ENCODE peak calls at places on chromosomes 6 and 20, in five cellular contexts. F is omental fat pad; M is NCI-H1417; G is stimulated activated CD4-positive, alpha-beta T cell treated with anti-CD3 and anti-CD28 coated beads, Interleukin-1b, Interleukin-23, amount 100 ng/mL, for 4 hours; J is prostate gland. R is an unnamed sample.

GRCh38 chr6:111534366-111534765 is 51.3 kb upstream of the REV3L start:
- DNase-seq in J (peak; percentile 69), F (no peak), G (no peak), M (peak; percentile 37), R (no peak)

GRCh38 chr6:56311086-56311485 is 63.7 kb upstream of the COL21A1 start:
- DNase-seq in M (no peak), F (no peak), G (no peak), J (no peak), R (no peak)

GRCh38 chr6:15661815-15662245 is 998 bp downstream of the DTNBP1 start:
- DNase-seq in J (no peak), F (no peak), G (no peak), M (peak; percentile 86), R (no peak)

GRCh38 chr20:8876381-8876780 is 192.5 kb upstream of the PLCB4 start:
- DNase-seq in J (no peak), F (no peak), M (no peak), G (no peak), R (no peak)

GRCh38 chr6:152745509-152746171 is 5.0 kb upstream of the VIP start:
- DNase-seq in G (no peak), F (no peak), J (no peak), M (no peak), R (no peak)

GRCh38 chr6:163243083-163243482 is 171.4 kb upstream of the QKI start:
- DNase-seq in J (no peak), F (no peak), G (no peak), M (no peak), R (no peak)

GRCh38 chr6:13531956-13532355 is 42.4 kb upstream of the SIRT5 start:
- DNase-seq in F (no peak), G (no peak), M (no peak), J (no peak), R (no peak)

GRCh38 chr20:40293740-40294139 is 395.3 kb downstream of the MAFB start:
- DNase-seq in J (no peak), G (no peak), M (no peak), F (no peak), R (no peak)

GRCh38 chr6:61886608-61887259 is 399.3 kb downstream of the KHDRBS2 start:
- DNase-seq in M (peak; percentile 20), G (no peak), J (no peak), F (no peak), R (no peak)

GRCh38 chr6:97289332-97289731 is 6.3 kb upstream of the MMS22L start:
- DNase-seq in F (no peak), G (no peak), J (no peak), M (no peak), R (no peak)

GRCh38 chr20:58059145-58059544 is 169.3 kb downstream of the ANKRD60 start:
- DNase-seq in J (no peak), F (no peak), M (no peak), G (no peak), R (no peak)

GRCh38 chr6:56851541-56852248 is 103.2 kb upstream of the BEND6 start:
- DNase-seq in F (no peak), G (no peak), J (peak; percentile 18), M (peak; percentile 76), R (peak; percentile 67)

GRCh38 chr6:16252696-16253299 is 14.4 kb downstream of the GMPR start:
- DNase-seq in J (no peak), G (no peak), M (no peak), F (no peak), R (no peak)

GRCh38 chr6:21664263-21665081 is 70.9 kb downstream of the SOX4 start:
- DNase-seq in J (peak; percentile 20), F (no peak), G (no peak), M (peak; percentile 78), R (no peak)

GRCh38 chr6:144140859-144141258 is 9.5 kb upstream of the STX11 start:
- DNase-seq in J (no peak), F (no peak), M (no peak), G (no peak), R (no peak)

GRCh38 chr20:52569201-52569600 is 377.6 kb upstream of the ZFP64 start:
- DNase-seq in M (no peak), G (no peak), F (no peak), J (no peak), R (no peak)

GRCh38 chr20:34262488-34263288 is 21.5 kb downstream of the ASIP start:
- DNase-seq in M (no peak), G (no peak), F (no peak), J (no peak), R (no peak)

GRCh38 chr20:40892642-40893041 is 136.0 kb upstream of the TOP1 start:
- DNase-seq in G (no peak), F (no peak), J (peak; percentile 35), M (no peak), R (no peak)

GRCh38 chr6:13992417-13993055 is 67.8 kb downstream of the RNF182 start:
- DNase-seq in F (no peak), G (no peak), J (no peak), M (no peak), R (peak; percentile 2)

GRCh38 chr20:46199198-46199597 is 81.1 kb downstream of the CD40 start:
- DNase-seq in J (no peak), G (peak; percentile 5), F (no peak), M (no peak), R (no peak)

GRCh38 chr20:39190666-39191570 is 228.8 kb downstream of the DHX35 start:
- DNase-seq in J (no peak), F (no peak), G (no peak), M (peak; percentile 31), R (peak; percentile 3)

GRCh38 chr6:154938245-154938583 is 56.9 kb upstream of the TIAM2 start:
- DNase-seq in M (no peak), J (peak; percentile 47), F (no peak), G (no peak), R (no peak)

GRCh38 chr6:108027594-108027993 is 46.9 kb downstream of the OSTM1 start:
- DNase-seq in G (no peak), J (no peak), F (no peak), M (peak; percentile 75), R (peak; percentile 17)

GRCh38 chr6:97293198-97293696 is 10.2 kb upstream of the MMS22L start:
- DNase-seq in F (no peak), G (no peak), J (no peak), M (no peak), R (no peak)

GRCh38 chr20:50003253-50003656 is 20.5 kb downstream of the SNAI1 start:
- DNase-seq in J (no peak), G (no peak), F (no peak), M (no peak), R (peak; percentile 30)

GRCh38 chr20:52552181-52552872 is 360.7 kb upstream of the ZFP64 start:
- DNase-seq in G (no peak), F (no peak), M (no peak), J (no peak), R (peak; percentile 66)

GRCh38 chr6:63580704-63580961 is 8.4 kb downstream of the LOC128125822 start:
- DNase-seq in F (no peak), J (no peak), G (no peak), M (no peak), R (no peak)

GRCh38 chr20:64157878-64158277 is 6.4 kb upstream of the MYT1 start:
- DNase-seq in F (no peak), M (no peak), G (no peak), J (no peak), R (no peak)

GRCh38 chr6:34284563-34285545 is 36.0 kb upstream of the SMIM29 start:
- DNase-seq in J (no peak), F (no peak), G (no peak), M (no peak), R (no peak)

GRCh38 chr20:61727761-61728160 is 337.9 kb downstream of the TAF4 start:
- DNase-seq in F (no peak), J (no peak), M (no peak), G (no peak), R (no peak)

GRCh38 chr6:48447251-48447650 is 336.3 kb upstream of the PTCHD4 start:
- DNase-seq in J (no peak), F (no peak), G (no peak), M (no peak), R (no peak)

GRCh38 chr20:33276303-33277113 is 6.5 kb upstream of the BPIFB1 start:
- DNase-seq in G (no peak), J (no peak), M (no peak), F (no peak), R (no peak)

GRCh38 chr6:44653091-44653490 is 265.6 kb downstream of the CDC5L start:
- DNase-seq in M (no peak), F (no peak), J (no peak), G (no peak), R (no peak)

GRCh38 chr6:24666097-24666615 is 543 bp downstream of the TDP2 start:
- DNase-seq in F (no peak), J (peak; percentile 43), M (no peak), G (peak; percentile 28), R (peak; percentile 36)

GRCh38 chr6:112311950-112312547 is 35.1 kb upstream of the RFPL4B start:
- DNase-seq in J (no peak), F (no peak), G (no peak), M (peak; percentile 53), R (peak; percentile 1)